ENCODE peak calls at places on chromosomes 4 and X, in four cellular contexts. H is HCT116, I is HepG2, D is H1. G is an unnamed sample.

GRCh38 chr4:6926681-6927478 is 17.3 kb downstream of the TBC1D14 start:
- DNase-seq in H (no peak), I (peak), D (no peak), G (peak)

GRCh38 chrX:48896611-48897011 is 957 bp downstream of the TIMM17B start:
- DNase-seq in H (no peak), I (no peak), D (no peak), G (peak)

GRCh38 chr4:154004028-154004427 is 215.1 kb upstream of the SFRP2 start:
- DNase-seq in H (no peak), I (no peak), D (no peak), G (no peak)

GRCh38 chrX:101386542-101386885 is 523 bp upstream of the BTK start:
- DNase-seq in H (no peak), I (no peak), D (no peak), G (no peak)

GRCh38 chrX:148417934-148418333 is 82.5 kb upstream of the AFF2 start:
- DNase-seq in H (no peak), I (no peak), D (no peak), G (no peak)

GRCh38 chrX:103549920-103550319 is 30.6 kb upstream of the RAB40A start:
- DNase-seq in H (no peak), I (no peak), D (no peak), G (no peak)

GRCh38 chrX:150690126-150690525 is 3.1 kb upstream of the MTMR1 start:
- DNase-seq in H (peak), I (no peak), D (no peak), G (no peak)

GRCh38 chr4:10442976-10443375 is 14.2 kb downstream of the ZNF518B start:
- DNase-seq in H (no peak), I (no peak), D (no peak), G (peak)

GRCh38 chr4:106369456-106370060 is 980 bp upstream of the GIMD1 start:
- DNase-seq in H (peak), I (peak), D (no peak), G (peak)

GRCh38 chr4:168540865-168541607 is 44.2 kb downstream of the PALLD start:
- DNase-seq in H (peak), I (no peak), D (no peak), G (no peak)

GRCh38 chr4:174198396-174199179 is 84.9 kb downstream of the FBXO8 start:
- DNase-seq in H (no peak), I (no peak), D (no peak), G (peak)

GRCh38 chr4:41212221-41213203 is 1.8 kb downstream of the APBB2 start:
- DNase-seq in H (no peak), I (peak), D (no peak), G (no peak)

GRCh38 chrX:3295731-3296130 is 50.7 kb downstream of the MXRA5 start:
- DNase-seq in H (peak), I (no peak), D (peak), G (peak)

GRCh38 chr4:104490096-104490769 is 4.5 kb downstream of the CXXC4 start:
- DNase-seq in H (no peak), I (no peak), D (peak), G (no peak)

GRCh38 chr4:182137343-182137742 is 105.9 kb upstream of the TENM3 start:
- DNase-seq in H (no peak), I (no peak), D (no peak), G (no peak)

GRCh38 chr4:127623755-127624087 is 9.0 kb upstream of the INTU start:
- DNase-seq in H (no peak), I (no peak), D (no peak), G (no peak)

GRCh38 chrX:21638311-21638710 is 19.8 kb downstream of the KLHL34 start:
- DNase-seq in H (no peak), I (no peak), D (no peak), G (no peak)

GRCh38 chr4:17186916-17187315 is 288.5 kb upstream of the LDB2 start:
- DNase-seq in H (no peak), I (no peak), D (no peak), G (no peak)

GRCh38 chrX:119753639-119754257 is 4.6 kb upstream of the SOWAHD start:
- DNase-seq in H (peak), I (peak), D (no peak), G (peak)

GRCh38 chr4:133969202-133969873 is 232.3 kb downstream of the PABPC4L start:
- DNase-seq in H (no peak), I (no peak), D (no peak), G (no peak)

GRCh38 chrX:69280956-69281355 is 115.7 kb upstream of the PJA1 start:
- DNase-seq in H (no peak), I (no peak), D (no peak), G (no peak)

DNA sequence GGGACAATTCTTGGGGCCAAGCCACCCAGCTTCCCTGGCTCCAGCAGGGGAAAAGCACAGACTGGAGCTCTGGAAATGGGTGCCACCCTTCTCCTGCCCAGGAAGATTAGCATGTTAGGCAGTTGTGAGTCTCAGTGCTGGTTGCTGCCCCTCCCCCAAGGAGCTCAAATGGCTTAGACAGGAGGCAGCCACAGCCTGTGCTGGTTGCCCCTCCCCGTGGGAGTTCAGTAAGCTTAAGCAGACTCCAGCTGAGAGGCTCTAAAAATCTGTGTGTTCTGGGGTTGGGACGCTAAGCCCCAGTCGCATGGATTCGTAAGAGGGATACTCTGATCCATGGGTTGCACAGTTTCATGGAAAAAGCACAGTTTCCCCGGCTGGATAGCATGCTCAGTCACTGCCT is 92.7 kb upstream of the NDST3 start:
- DNase-seq in H (no peak), I (no peak), D (no peak), G (no peak)
- TF ChIP-seq FOSL1 in H (no peak), I (no peak), D (no peak), G (no peak)

GRCh38 chr4:146347822-146348221 is 133.5 kb downstream of the REELD1 start:
- DNase-seq in H (no peak), I (no peak), D (no peak), G (no peak)
- TF ChIP-seq FOSL1 in H (no peak), I (no peak), D (no peak), G (no peak)

GRCh38 chr4:38856046-38856445 is 571 bp downstream of the TLR6 start:
- DNase-seq in H (no peak), I (no peak), D (no peak), G (no peak)

GRCh38 chr4:38855466-38855865 is 1.2 kb downstream of the TLR6 start:
- DNase-seq in H (no peak), I (no peak), D (no peak), G (no peak)

GRCh38 chr4:38858097-38858420 is 1.4 kb upstream of the TLR6 start:
- DNase-seq in H (no peak), I (no peak), D (no peak), G (no peak)

GRCh38 chr4:38857354-38858096 is 908 bp upstream of the TLR6 start:
- DNase-seq in H (peak), I (no peak), D (no peak), G (peak)

DNA sequence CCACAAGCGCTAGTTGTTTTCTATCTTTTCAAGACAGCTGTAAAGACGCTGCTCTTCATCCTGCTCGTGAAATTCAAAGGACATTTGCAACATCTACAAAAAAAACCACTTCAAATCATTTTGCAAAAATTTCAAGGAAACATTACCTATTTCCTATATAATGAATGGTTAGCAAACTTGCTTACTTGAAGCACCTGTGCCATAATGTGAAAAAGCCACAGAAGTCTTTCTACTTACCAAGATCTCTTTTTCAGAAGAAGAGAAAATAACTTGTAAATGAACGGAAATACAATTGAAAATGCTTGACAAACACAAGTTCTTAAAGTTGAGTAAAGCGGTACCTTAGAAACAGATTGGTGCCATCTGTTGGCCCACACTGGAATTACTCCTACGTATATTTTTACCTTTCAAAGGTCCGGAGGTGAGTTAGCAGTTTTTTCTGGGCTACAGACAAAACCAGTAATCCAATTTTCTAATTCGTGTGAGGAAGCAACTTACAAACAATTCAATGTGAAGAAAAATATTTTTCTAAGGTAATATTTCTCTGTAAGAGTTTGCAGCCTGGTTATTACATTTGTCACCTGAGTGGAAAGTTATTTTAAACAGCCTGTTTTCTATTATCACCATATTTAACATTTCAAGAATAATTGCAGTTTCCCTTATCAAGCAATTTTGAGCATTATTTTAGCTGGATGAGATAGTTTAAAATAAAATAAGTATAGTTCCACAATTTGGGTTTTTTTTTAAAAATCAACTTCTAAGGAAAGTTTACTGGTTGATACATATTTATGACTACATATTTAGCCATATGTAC is at the start of gene TLR6:
- DNase-seq in H (peak), I (peak), D (peak), G (peak)
- TF ChIP-seq FOSL1 in H (peak), I (no peak), D (no peak), G (no peak)

DNA sequence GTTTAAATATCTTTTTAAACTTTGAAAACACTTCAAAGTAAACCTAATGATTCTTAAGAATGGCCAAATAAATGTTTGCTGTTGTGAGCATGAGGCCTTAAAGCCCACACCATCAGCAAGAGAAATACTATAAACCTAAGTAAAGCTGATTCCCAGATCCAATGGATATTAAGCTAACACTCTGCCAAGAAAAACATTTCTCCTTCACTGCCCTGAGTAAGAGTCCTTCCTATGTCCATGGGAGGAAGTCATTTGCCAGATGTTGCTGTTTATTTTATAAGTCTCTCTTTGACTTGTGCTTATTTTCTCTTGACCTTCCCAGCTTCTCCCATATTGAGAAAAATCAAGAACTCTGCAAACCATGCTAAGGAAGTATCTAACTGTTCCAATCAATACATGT is 154.3 kb upstream of the EDNRA start:
- DNase-seq in H (no peak), I (no peak), D (no peak), G (no peak)
- TF ChIP-seq FOSL1 in H (no peak), I (no peak), D (no peak), G (no peak)

GRCh38 chrX:121581885-121582284 is 534.5 kb downstream of the GLUD2 start:
- DNase-seq in H (no peak), I (no peak), D (no peak), G (no peak)

GRCh38 chrX:121579016-121579760 is 531.8 kb downstream of the GLUD2 start:
- DNase-seq in H (peak), I (peak), D (no peak), G (peak)
- TF ChIP-seq FOSL1 in H (no peak), I (no peak), D (no peak), G (no peak)

GRCh38 chrX:77930581-77930980 is 20.1 kb downstream of the ATP7A start:
- DNase-seq in H (no peak), I (no peak), D (no peak), G (no peak)
- TF ChIP-seq FOSL1 in H (no peak), I (no peak), D (no peak), G (no peak)

GRCh38 chr4:124862261-124862660 is 149.7 kb upstream of the ANKRD50 start:
- DNase-seq in H (no peak), I (no peak), D (no peak), G (no peak)
- TF ChIP-seq FOSL1 in H (no peak), I (no peak), D (no peak), G (no peak)

G was measured in K562.